ENCODE peak calls at places on chromosome 1, in six cellular contexts. One of them, this sample, is unnamed.

GRCh38 chr1:218664385-218665170 is 319.4 kb downstream of the TGFB2 start:
- DNase-seq in GM12865: no peak
- DNase-seq in stromal cell of bone marrow: no peak
- DNase-seq in effector memory CD8-positive, alpha-beta T cell: no peak
- DNase-seq in NCI-H1092 treated with DMSO at 0.1 percent for 48 hours: no peak
- DNase-seq in AG20443: no peak
- DNase-seq in this sample: no peak

GRCh38 chr1:15616704-15617172 is 520 bp upstream of the DDI2 start:
- DNase-seq in GM12865: no peak
- DNase-seq in stromal cell of bone marrow: no peak
- DNase-seq in effector memory CD8-positive, alpha-beta T cell: no peak
- DNase-seq in NCI-H1092 treated with DMSO at 0.1 percent for 48 hours: no peak
- DNase-seq in AG20443: peak
- DNase-seq in this sample: no peak

GRCh38 chr1:235736263-235736662 is 86.7 kb upstream of the GNG4 start:
- DNase-seq in GM12865: no peak
- DNase-seq in stromal cell of bone marrow: no peak
- DNase-seq in effector memory CD8-positive, alpha-beta T cell: no peak
- DNase-seq in NCI-H1092 treated with DMSO at 0.1 percent for 48 hours: no peak
- DNase-seq in AG20443: no peak
- DNase-seq in this sample: no peak

GRCh38 chr1:223109581-223110026 is 33.4 kb downstream of the TLR5 start:
- DNase-seq in GM12865: no peak
- DNase-seq in stromal cell of bone marrow: no peak
- DNase-seq in effector memory CD8-positive, alpha-beta T cell: no peak
- DNase-seq in NCI-H1092 treated with DMSO at 0.1 percent for 48 hours: no peak
- DNase-seq in AG20443: no peak
- DNase-seq in this sample: no peak

GRCh38 chr1:1788646-1789431 is 10.6 kb upstream of the NADK start:
- DNase-seq in GM12865: peak
- DNase-seq in stromal cell of bone marrow: no peak
- DNase-seq in effector memory CD8-positive, alpha-beta T cell: no peak
- DNase-seq in NCI-H1092 treated with DMSO at 0.1 percent for 48 hours: no peak
- DNase-seq in AG20443: peak
- DNase-seq in this sample: no peak

GRCh38 chr1:161238039-161238473 is at the start of gene NR1I3:
- DNase-seq in GM12865: no peak
- DNase-seq in stromal cell of bone marrow: no peak
- DNase-seq in effector memory CD8-positive, alpha-beta T cell: no peak
- DNase-seq in NCI-H1092 treated with DMSO at 0.1 percent for 48 hours: no peak
- DNase-seq in AG20443: peak
- DNase-seq in this sample: no peak

GRCh38 chr1:31264790-31265386 is 25.2 kb upstream of the NKAIN1 start:
- DNase-seq in GM12865: no peak
- DNase-seq in stromal cell of bone marrow: no peak
- DNase-seq in effector memory CD8-positive, alpha-beta T cell: no peak
- DNase-seq in NCI-H1092 treated with DMSO at 0.1 percent for 48 hours: no peak
- DNase-seq in AG20443: no peak
- DNase-seq in this sample: no peak

GRCh38 chr1:162386292-162387225 is 5.0 kb downstream of the C1orf226 start:
- DNase-seq in GM12865: no peak
- DNase-seq in stromal cell of bone marrow: no peak
- DNase-seq in effector memory CD8-positive, alpha-beta T cell: no peak
- DNase-seq in NCI-H1092 treated with DMSO at 0.1 percent for 48 hours: no peak
- DNase-seq in AG20443: no peak
- DNase-seq in this sample: no peak

This sample was measured in AML-193.